ENCODE peak calls at places on chromosomes 3 and 15, in eight cellular contexts. G is GM23338; M is adipocyte; U is GM23248; W is transverse colon; C is CD8-positive, alpha-beta T cell; S is fibroblast of lung; Y is endothelial cell of umbilical vein. T is an unnamed sample. For H3K36me3, the result is how much of the 10 kb centered on the place peaks cover.

GRCh38 chr15:57751177-57751800 is 44.8 kb downstream of the POLR2M start:
- DNase-seq in U (peak), G (peak), Y (peak), C (no peak), W (no peak), M (peak), S (peak), T (no peak)

GRCh38 chr3:142467738-142468137 is 19.9 kb upstream of the XRN1 start:
- DNase-seq in M (no peak), G (no peak), S (no peak), Y (no peak), W (no peak), U (no peak), C (no peak), T (no peak)

GRCh38 chr3:99176169-99176964 is 274.9 kb upstream of the DCBLD2 start:
- DNase-seq in S (no peak), C (no peak), Y (no peak), G (no peak), W (no peak), M (peak), U (no peak), T (no peak)

GRCh38 chr3:120554727-120555660 is 41.1 kb upstream of the NDUFB4 start:
- DNase-seq in U (peak), Y (no peak), W (no peak), G (no peak), C (no peak), S (no peak), M (no peak), T (no peak)

GRCh38 chr15:34318277-34319079 is 19.1 kb downstream of the SLC12A6 start:
- DNase-seq in C (no peak), Y (peak), S (peak), U (peak), W (peak), G (peak), M (no peak), T (peak)

GRCh38 chr3:30289751-30290150 is 316.6 kb upstream of the TGFBR2 start:
- DNase-seq in C (no peak), U (no peak), Y (no peak), M (no peak), W (no peak), G (no peak), S (no peak), T (no peak)

GRCh38 chr3:171491412-171491811 is 31.2 kb upstream of the TNIK start:
- DNase-seq in G (no peak), W (no peak), S (no peak), M (no peak), C (no peak), U (no peak), Y (no peak), T (no peak)

GRCh38 chr15:60932051-60932915 is 296.8 kb downstream of the RORA start:
- DNase-seq in W (no peak), M (peak), Y (no peak), U (peak), G (peak), C (peak), S (peak), T (no peak)

GRCh38 chr3:104908761-104909160 is 457.9 kb upstream of the ALCAM start:
- DNase-seq in S (no peak), Y (no peak), W (no peak), C (no peak), U (peak), M (no peak), G (peak), T (no peak)

GRCh38 chr15:67618312-67618711 is 75.8 kb downstream of the MAP2K5 start:
- DNase-seq in G (no peak), Y (no peak), W (no peak), C (no peak), M (no peak), U (no peak), S (no peak), T (no peak)

GRCh38 chr3:157027861-157028745 is 131.8 kb downstream of the CCNL1 start:
- DNase-seq in W (no peak), S (peak), G (peak), U (no peak), M (no peak), C (no peak), Y (peak), T (no peak)

GRCh38 chr3:141039573-141039972 is 11.6 kb upstream of the SPSB4 start:
- DNase-seq in Y (no peak), G (no peak), U (no peak), S (no peak), W (no peak), M (no peak), C (no peak), T (no peak)

GRCh38 chr3:150146891-150147761 is 176.4 kb upstream of the PFN2 start:
- DNase-seq in G (no peak), W (peak), Y (peak), C (no peak), U (peak), M (peak), S (peak), T (peak)

GRCh38 chr15:62472616-62473299 is 307.7 kb upstream of the C2CD4B start:
- DNase-seq in U (peak), C (no peak), Y (no peak), M (no peak), S (no peak), G (no peak), W (peak), T (no peak)

GRCh38 chr3:16350041-16350952 is 85.3 kb downstream of the OXNAD1 start:
- DNase-seq in Y (no peak), W (no peak), G (no peak), C (no peak), S (peak), U (peak), M (peak), T (no peak)

GRCh38 chr15:64571857-64572291 is 111.5 kb downstream of the ZNF609 start:
- DNase-seq in M (no peak), S (no peak), U (no peak), Y (peak), C (no peak), W (no peak), G (no peak), T (peak)

GRCh38 chr3:52831500-52832301 is 1.2 kb upstream of the ITIH4 start:
- DNase-seq in W (peak), S (peak), U (peak), G (no peak), Y (peak), M (peak), C (no peak), T (no peak)

GRCh38 chr3:184827572-184827971 is 15.6 kb downstream of the VPS8 start:
- DNase-seq in S (no peak), G (no peak), C (no peak), U (no peak), W (no peak), M (no peak), Y (no peak), T (no peak)

GRCh38 chr3:142536519-142536918 is 42.0 kb downstream of the ATR start:
- DNase-seq in M (no peak), U (no peak), W (no peak), C (no peak), G (no peak), S (no peak), Y (no peak), T (no peak)

GRCh38 chr3:113968986-113969385 is 21.2 kb downstream of the ZDHHC23 start:
- DNase-seq in Y (no peak), G (peak), C (no peak), W (no peak), U (peak), S (peak), M (peak), T (no peak)

GRCh38 chr3:45362161-45362560 is 26.2 kb upstream of the LARS2 start:
- DNase-seq in C (no peak), G (no peak), S (no peak), W (no peak), M (no peak), U (no peak), Y (no peak), T (no peak)

GRCh38 chr3:183766745-183767606 is 58.4 kb downstream of the MAP6D1 start:
- DNase-seq in S (peak), M (peak), U (peak), G (peak), W (peak), Y (peak), C (peak), T (peak)

GRCh38 chr15:62573856-62574255 is 408.8 kb upstream of the C2CD4B start:
- DNase-seq in M (no peak), Y (no peak), C (no peak), G (no peak), U (no peak), S (no peak), W (no peak), T (no peak)

GRCh38 chr15:66772967-66773873 is 71.2 kb downstream of the SMAD6 start:
- DNase-seq in S (peak), Y (peak), G (peak), W (peak), U (peak), C (no peak), M (peak), T (no peak)

GRCh38 chr3:146382386-146382785 is 87.0 kb downstream of the PLSCR2 start:
- DNase-seq in S (peak), G (peak), M (peak), Y (peak), U (peak), W (peak), C (no peak), T (no peak)

GRCh38 chr3:15576475-15576874 is 24.9 kb downstream of the HACL1 start:
- DNase-seq in C (no peak), Y (no peak), S (no peak), M (no peak), W (no peak), G (no peak), U (no peak), T (no peak)

GRCh38 chr15:84633311-84634227 is 20.5 kb downstream of the WDR73 start:
- DNase-seq in C (peak), U (peak), M (peak), Y (peak), G (peak), S (peak), W (peak), T (peak)

GRCh38 chr3:9742560-9742959 is 7.2 kb upstream of the OGG1 start:
- DNase-seq in M (no peak), C (no peak), S (no peak), Y (no peak), G (no peak), U (no peak), W (no peak), T (no peak)

GRCh38 chr3:13281657-13282527 is 138.2 kb downstream of the NUP210 start:
- DNase-seq in G (peak), S (no peak), Y (no peak), M (no peak), C (no peak), W (peak), U (no peak), T (no peak)

GRCh38 chr15:99102332-99103235 is 2.3 kb upstream of the SYNM start:
- DNase-seq in G (no peak), S (peak), C (no peak), Y (no peak), M (no peak), W (no peak), U (no peak), T (no peak)

GRCh38 chr3:135762188-135762853 is 203.2 kb upstream of the PPP2R3A start:
- DNase-seq in G (peak), U (no peak), S (no peak), Y (no peak), W (no peak), M (no peak), C (no peak), T (no peak)

GRCh38 chr3:16908878-16909277 is 24.1 kb downstream of the PLCL2 start:
- DNase-seq in U (no peak), Y (no peak), M (no peak), G (no peak), C (no peak), S (no peak), W (no peak), T (no peak)

GRCh38 chr3:178137831-178138230 is 398.4 kb upstream of the KCNMB2 start:
- DNase-seq in W (no peak), Y (no peak), C (no peak), G (no peak), M (no peak), U (no peak), S (no peak), T (no peak)

GRCh38 chr15:85493258-85493657 is 112.9 kb downstream of the AKAP13 start:
- DNase-seq in G (no peak), S (no peak), M (no peak), U (no peak), Y (no peak), C (no peak), W (no peak), T (no peak)

GRCh38 chr15:58114388-58114787 is 23.8 kb upstream of the AQP9 start:
- DNase-seq in G (no peak), Y (no peak), W (no peak), M (no peak), U (no peak), C (no peak), S (no peak), T (no peak)

DNA sequence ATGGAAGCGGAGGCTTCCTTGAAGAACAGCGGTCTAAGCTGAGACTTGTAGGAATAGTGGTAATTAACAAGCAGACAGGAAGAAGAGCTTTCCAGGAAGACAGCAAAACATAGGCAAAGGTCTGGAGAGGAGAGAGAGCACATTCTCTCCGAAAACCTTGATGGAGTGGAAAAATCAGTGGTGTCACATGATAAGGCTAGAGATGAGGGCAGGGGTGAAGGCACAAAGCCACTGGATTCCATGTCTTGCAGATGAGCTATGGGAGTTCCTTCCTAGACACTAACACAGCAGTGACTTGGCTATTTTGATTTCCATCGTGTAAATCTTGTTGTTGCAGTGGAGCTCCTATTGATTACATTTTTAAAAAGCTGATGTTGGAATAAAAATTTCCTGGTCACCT is 132.0 kb downstream of the MCTP2 start:
- DNase-seq in W (no peak), Y (no peak), S (no peak), G (no peak), M (no peak), U (no peak), C (no peak), T (no peak)
- H3K36me3 ChIP-seq in W (under half), Y (under half), S (under half), G (under half), M (under half), U (under half), C (under half), T (under half)

GRCh38 chr15:52368402-52368801 is 72.8 kb upstream of the MYO5C start:
- DNase-seq in W (no peak), Y (no peak), M (no peak), U (no peak), G (no peak), S (peak), C (no peak), T (no peak)
- H3K36me3 ChIP-seq in W (under half), Y (under half), M (under half), U (under half), G (under half), S (under half), C (under half), T (under half)

DNA sequence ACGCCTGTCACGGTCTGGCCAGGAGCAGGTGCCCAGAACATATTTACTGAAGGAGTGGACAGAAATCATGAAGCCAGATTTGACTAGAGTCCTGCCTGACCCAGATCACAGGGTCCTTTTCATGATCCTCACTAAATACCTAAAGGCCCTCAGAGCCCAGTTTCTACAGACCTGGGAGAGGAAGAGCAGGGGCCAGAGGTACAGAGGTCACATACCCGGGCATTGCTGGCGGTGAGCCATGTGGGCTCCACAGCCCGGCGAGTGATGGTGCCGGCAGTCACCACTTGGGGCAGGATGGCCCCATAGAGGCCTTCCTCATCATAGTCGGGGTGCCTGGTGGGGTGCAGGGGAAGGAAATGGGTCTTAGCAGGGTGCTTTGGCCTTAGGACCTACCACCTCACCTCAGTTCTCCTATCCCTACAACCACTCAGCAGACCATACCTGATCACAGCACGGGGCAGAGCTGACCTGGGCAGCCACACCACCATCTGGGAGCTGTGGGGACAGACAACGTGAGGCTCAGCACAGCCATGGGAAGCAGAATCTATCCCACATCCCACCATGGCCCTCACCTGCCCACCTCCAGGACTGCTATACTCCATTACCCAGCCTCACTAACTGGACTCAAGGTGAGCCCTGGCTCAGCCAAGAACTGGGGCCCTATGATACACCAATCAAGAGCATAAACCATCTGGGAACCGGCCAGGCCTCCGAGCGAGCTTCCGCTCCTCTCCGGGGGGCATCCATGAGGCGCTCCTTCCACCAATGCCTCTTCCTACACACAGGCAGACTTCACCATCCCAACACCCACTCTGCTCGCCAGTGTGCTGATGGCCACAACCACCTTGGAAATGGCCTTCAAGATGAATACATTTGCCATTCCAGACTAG is 12.9 kb downstream of the POLG start:
- DNase-seq in C (no peak), M (no peak), Y (no peak), S (no peak), U (peak), W (no peak), G (peak), T (no peak)
- H3K36me3 ChIP-seq in C (half or more), M (half or more), Y (under half), S (under half), U (half or more), W (under half), G (half or more), T (half or more)

GRCh38 chr15:95624616-95625361 is 705.7 kb upstream of the NR2F2 start:
- DNase-seq in S (peak), W (no peak), C (no peak), U (no peak), M (no peak), Y (no peak), G (no peak), T (no peak)
- H3K36me3 ChIP-seq in S (under half), W (under half), C (under half), U (under half), M (under half), Y (under half), G (under half), T (under half)

DNA sequence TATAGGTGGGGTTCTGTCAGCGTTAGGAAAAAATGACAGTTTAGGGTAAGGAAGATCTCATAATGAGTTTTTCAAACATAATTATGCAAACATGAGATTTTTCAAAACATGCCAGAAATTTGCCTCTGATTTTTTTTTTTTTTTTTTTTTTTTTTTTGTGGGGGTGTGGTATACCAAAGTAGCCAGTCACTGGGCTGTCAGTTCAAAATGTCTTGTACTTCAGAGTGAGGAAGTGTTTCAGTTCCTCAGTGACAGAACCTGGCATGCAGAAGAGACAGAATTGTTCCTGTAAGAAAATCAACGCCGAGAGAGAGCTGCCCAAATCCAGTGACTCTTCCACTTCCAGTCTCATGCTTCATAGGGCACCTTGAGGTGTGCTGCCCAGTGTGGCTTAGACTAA is 9.7 kb downstream of the NCBP2 start:
- DNase-seq in U (no peak), Y (no peak), S (no peak), G (no peak), M (no peak), C (no peak), W (no peak), T (no peak)
- H3K36me3 ChIP-seq in U (half or more), Y (under half), S (under half), G (under half), M (half or more), C (half or more), W (under half), T (under half)

GRCh38 chr3:119230745-119231144 is 9.9 kb downstream of the B4GALT4 start:
- DNase-seq in C (no peak), Y (no peak), S (no peak), W (no peak), U (no peak), M (no peak), G (no peak), T (no peak)

GRCh38 chr3:119230071-119230470 is 10.6 kb downstream of the B4GALT4 start:
- DNase-seq in Y (no peak), S (no peak), G (no peak), W (no peak), M (no peak), C (no peak), U (no peak), T (no peak)

GRCh38 chr3:119228290-119229145 is 12.2 kb downstream of the B4GALT4 start:
- DNase-seq in W (no peak), G (no peak), C (no peak), Y (no peak), M (no peak), U (peak), S (no peak), T (no peak)

GRCh38 chr3:119229190-119229589 is 11.5 kb downstream of the B4GALT4 start:
- DNase-seq in Y (no peak), G (no peak), W (no peak), C (no peak), M (no peak), S (no peak), U (no peak), T (no peak)

DNA sequence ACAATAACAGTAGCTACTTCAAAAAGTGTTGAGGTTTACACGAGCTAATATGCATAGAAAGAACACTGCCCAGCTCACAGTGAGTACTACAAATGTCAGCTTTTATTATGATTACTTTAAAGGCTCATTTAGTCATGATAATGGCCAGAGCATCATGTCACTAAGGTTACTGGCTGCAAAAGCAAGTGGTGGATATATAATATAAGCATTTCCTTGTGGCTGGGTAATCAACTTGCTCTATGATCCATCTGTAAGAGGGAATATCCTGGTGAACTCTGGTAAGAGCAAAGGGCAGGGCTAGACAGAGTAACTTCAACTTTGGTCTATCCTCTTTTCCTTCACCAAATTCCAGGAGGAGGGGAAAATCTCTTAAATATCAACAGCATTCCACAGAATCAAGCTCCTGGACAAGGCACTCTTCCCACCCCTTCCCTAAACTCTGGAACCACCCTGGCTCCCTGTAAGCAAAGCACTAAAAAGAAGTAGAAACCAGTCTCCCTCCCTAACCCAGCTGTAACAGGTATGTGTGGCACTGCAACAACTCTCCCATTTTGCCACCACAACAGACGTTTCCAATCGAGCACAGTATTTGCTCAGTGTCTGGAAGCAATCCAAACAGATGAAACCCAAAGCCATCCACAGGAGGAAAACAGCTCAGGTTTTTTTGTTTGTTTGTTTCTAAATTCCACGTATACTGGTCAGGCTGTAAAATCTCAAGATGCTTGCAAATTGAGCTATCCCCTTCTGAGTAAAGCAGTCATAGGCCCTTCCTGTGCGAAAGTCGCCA is 13.4 kb downstream of the B4GALT4 start:
- DNase-seq in U (peak), Y (no peak), G (no peak), M (peak), W (no peak), S (no peak), C (no peak), T (no peak)
- H3K36me3 ChIP-seq in U (half or more), Y (under half), G (half or more), M (half or more), W (under half), S (under half), C (under half), T (under half)